ENCODE peak calls at places on chromosome 3, in six cellular contexts. E, Z, A, V, W and C are unnamed samples.

GRCh38 chr3:127840671-127841070 is 18.4 kb upstream of the MGLL start:
- DNase-seq in E (no peak), Z (no peak), A (no peak), V (no peak), W (no peak), C (no peak)

GRCh38 chr3:61892881-61893280 is 331.5 kb downstream of the PTPRG start:
- DNase-seq in E (no peak), Z (no peak), A (no peak), V (no peak), W (no peak), C (no peak)

GRCh38 chr3:69364354-69364753 is 21.5 kb downstream of the FRMD4B start:
- DNase-seq in E (no peak), Z (no peak), A (no peak), V (no peak), W (no peak), C (no peak)

GRCh38 chr3:184230603-184231528 is 1.5 kb downstream of the VWA5B2 start:
- DNase-seq in E (no peak), Z (no peak), A (no peak), V (no peak), W (no peak), C (no peak)

GRCh38 chr3:78785004-78785403 is 982.8 kb downstream of the ROBO1 start:
- DNase-seq in E (no peak), Z (no peak), A (no peak), V (no peak), W (no peak), C (no peak)

GRCh38 chr3:128483657-128484403 is 9.2 kb downstream of the GATA2 start:
- DNase-seq in E (no peak), Z (no peak), A (peak; percentile 61), V (no peak), W (peak; percentile 35), C (no peak)

GRCh38 chr3:12508316-12508715 is 24.0 kb downstream of the TSEN2 start:
- DNase-seq in E (peak; percentile 19), Z (no peak), A (peak; percentile 76), V (no peak), W (no peak), C (no peak)

GRCh38 chr3:10982782-10983181 is 9.8 kb upstream of the SLC6A1 start:
- DNase-seq in E (no peak), Z (no peak), A (no peak), V (no peak), W (no peak), C (no peak)

GRCh38 chr3:127750226-127751031 is 71.9 kb downstream of the MGLL start:
- DNase-seq in E (no peak), Z (no peak), A (no peak), V (peak; percentile 88), W (no peak), C (peak; percentile 82)

GRCh38 chr3:122392868-122393844 is 9.2 kb downstream of the FAM162A start:
- DNase-seq in E (peak; percentile 43), Z (peak; percentile 47), A (peak; percentile 56), V (no peak), W (peak; percentile 43), C (peak; percentile 66)

GRCh38 chr3:123151251-123151705 is 50.5 kb upstream of the SEC22A start:
- DNase-seq in E (no peak), Z (no peak), A (no peak), V (no peak), W (no peak), C (no peak)

GRCh38 chr3:139935866-139936817 is 1.2 kb downstream of the CLSTN2 start:
- DNase-seq in E (no peak), Z (no peak), A (no peak), V (no peak), W (no peak), C (no peak)

GRCh38 chr3:52710512-52710911 is 4.6 kb downstream of the SPCS1 start:
- DNase-seq in E (no peak), Z (no peak), A (no peak), V (no peak), W (no peak), C (no peak)

GRCh38 chr3:101574388-101575156 is 592 bp downstream of the PCNP start:
- DNase-seq in E (peak; percentile 28), Z (peak; percentile 35), A (peak; percentile 66), V (peak; percentile 2), W (peak; percentile 57), C (peak; percentile 66)

GRCh38 chr3:51391566-51392300 is 648 bp downstream of the RBM15B start:
- DNase-seq in E (no peak), Z (no peak), A (peak; percentile 50), V (no peak), W (no peak), C (peak; percentile 49)

GRCh38 chr3:12235691-12236090 is 53.2 kb upstream of the PPARG start:
- DNase-seq in E (peak; percentile 16), Z (no peak), A (no peak), V (no peak), W (no peak), C (no peak)

GRCh38 chr3:40972350-40972749 is 227.0 kb upstream of the CTNNB1 start:
- DNase-seq in E (no peak), Z (no peak), A (no peak), V (no peak), W (no peak), C (no peak)

GRCh38 chr3:18444597-18445420 is 19.7 kb upstream of the SATB1 start:
- DNase-seq in E (peak; percentile 65), Z (peak; percentile 3), A (peak; percentile 35), V (no peak), W (peak; percentile 11), C (peak; percentile 82)

GRCh38 chr3:71370467-71370866 is 213.1 kb downstream of the FOXP1 start:
- DNase-seq in E (no peak), Z (no peak), A (no peak), V (no peak), W (peak; percentile 63), C (no peak)

GRCh38 chr3:197339841-197340520 is 41.6 kb upstream of the DLG1 start:
- DNase-seq in E (no peak), Z (peak; percentile 43), A (no peak), V (no peak), W (no peak), C (no peak)

GRCh38 chr3:83877909-83878308 is 1080.9 kb upstream of the CADM2 start:
- DNase-seq in E (no peak), Z (no peak), A (no peak), V (no peak), W (no peak), C (no peak)

GRCh38 chr3:141487419-141488345 is 855 bp downstream of the RASA2 start:
- DNase-seq in E (peak; percentile 54), Z (peak; percentile 70), A (peak; percentile 60), V (peak; percentile 65), W (peak; percentile 87), C (peak; percentile 89)

GRCh38 chr3:127015282-127016042 is 32.5 kb downstream of the PLXNA1 start:
- DNase-seq in E (no peak), Z (no peak), A (no peak), V (peak; percentile 44), W (peak; percentile 10), C (peak; percentile 22)

GRCh38 chr3:73656241-73656890 is 31.6 kb upstream of the PDZRN3 start:
- DNase-seq in E (no peak), Z (no peak), A (no peak), V (no peak), W (no peak), C (no peak)

GRCh38 chr3:148757238-148757930 is 59.7 kb downstream of the AGTR1 start:
- DNase-seq in E (no peak), Z (no peak), A (no peak), V (no peak), W (no peak), C (peak; percentile 88)

GRCh38 chr3:107271787-107272387 is 105.4 kb upstream of the CCDC54 start:
- DNase-seq in E (peak; percentile 21), Z (peak; percentile 18), A (peak; percentile 36), V (no peak), W (no peak), C (peak; percentile 32)

DNA sequence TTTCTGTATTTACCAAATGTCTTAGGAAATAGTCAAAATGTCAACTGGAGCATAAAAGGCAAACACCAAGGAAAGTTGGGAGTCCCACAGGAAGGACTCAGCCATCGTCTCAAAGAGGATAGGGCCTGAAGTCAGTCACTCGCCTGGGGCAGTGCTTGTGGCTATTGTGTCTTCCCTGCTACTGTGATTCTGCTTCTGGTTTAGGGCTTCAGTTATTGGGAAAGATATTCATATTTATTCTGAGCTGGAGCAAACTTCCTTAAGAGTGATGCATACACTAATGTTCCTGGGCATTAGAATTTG is 118.1 kb downstream of the EDEM1 start:
- DNase-seq in E (no peak), Z (no peak), A (no peak), V (no peak), W (no peak), C (no peak)
- TF ChIP-seq CTCF in E (peak; percentile 25), Z (no peak), A (no peak), V (no peak), W (no peak), C (no peak)

DNA sequence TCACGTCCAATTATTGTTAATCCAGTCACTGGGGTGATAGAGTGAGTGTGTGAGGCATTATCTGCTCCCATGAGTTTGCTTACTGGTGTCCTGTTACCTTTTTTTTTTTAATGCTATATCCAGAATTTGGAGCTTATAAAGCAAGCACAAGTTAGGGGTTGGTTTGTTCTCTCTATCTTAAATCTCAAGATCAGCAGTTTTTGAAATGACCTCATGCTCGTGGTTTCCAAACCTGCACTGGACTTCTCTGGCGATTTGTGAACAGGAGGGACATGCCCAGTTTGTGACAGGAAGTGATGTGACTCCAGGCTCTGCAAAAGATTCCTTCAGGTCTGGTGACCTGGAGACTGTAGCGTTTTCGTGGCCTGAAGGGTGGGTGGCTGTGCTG is 25.6 kb downstream of the XYLB start:
- DNase-seq in E (no peak), Z (no peak), A (no peak), V (no peak), W (no peak), C (no peak)
- TF ChIP-seq MYC in E (no peak), Z (no peak), A (no peak), V (no peak), W (no peak), C (no peak)

GRCh38 chr3:170357920-170358854 is 672 bp downstream of the SKIL start:
- DNase-seq in E (peak; percentile 76), Z (peak; percentile 48), A (peak; percentile 77), V (no peak), W (peak; percentile 90), C (peak; percentile 67)
- TF ChIP-seq MAX in E (peak; percentile 54), Z (no peak), A (no peak), V (no peak), W (no peak), C (no peak)

GRCh38 chr3:172598904-172599303 is 75.7 kb upstream of the TNFSF10 start:
- DNase-seq in E (no peak), Z (no peak), A (no peak), V (no peak), W (no peak), C (no peak)

GRCh38 chr3:172595648-172596393 is 72.6 kb upstream of the TNFSF10 start:
- DNase-seq in E (peak; percentile 45), Z (peak; percentile 63), A (peak; percentile 78), V (peak; percentile 60), W (peak; percentile 61), C (peak; percentile 75)

GRCh38 chr3:172592898-172593669 is 69.9 kb upstream of the TNFSF10 start:
- DNase-seq in E (no peak), Z (no peak), A (no peak), V (no peak), W (no peak), C (peak; percentile 16)

GRCh38 chr3:172591876-172592771 is 68.9 kb upstream of the TNFSF10 start:
- DNase-seq in E (no peak), Z (no peak), A (no peak), V (peak; percentile 96), W (peak; percentile 28), C (peak; percentile 86)

DNA sequence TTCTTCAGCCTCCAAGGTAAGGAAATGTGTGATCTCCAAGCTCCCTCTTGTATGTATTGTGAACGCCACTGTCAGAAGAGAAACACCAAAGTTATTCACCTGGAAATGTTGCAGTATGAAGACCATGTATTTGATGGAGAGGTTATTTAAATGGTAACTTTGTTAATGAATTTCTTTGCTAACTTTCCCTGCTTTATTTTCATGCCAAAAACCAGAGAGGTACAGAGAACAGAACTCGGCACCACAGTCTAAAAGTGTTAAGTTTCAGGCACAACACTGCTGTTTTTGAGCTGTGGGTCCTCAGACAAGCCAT is 73.1 kb upstream of the TNFSF10 start:
- DNase-seq in E (no peak), Z (no peak), A (no peak), V (no peak), W (no peak), C (no peak)
- TF ChIP-seq CTCF in E (no peak), Z (no peak), A (no peak), V (no peak), W (no peak), C (no peak)